ENCODE peak calls at places on chromosome 15, in five cellular contexts. E is A172, B is frontal cortex, M is anterior cingulate cortex, X is breast epithelium. W is an unnamed sample.

GRCh38 chr15:22949074-22949547 is 31.1 kb downstream of the CYFIP1 start:
- DNase-seq in B (no peak), M (no peak), X (peak; percentile 71), E (peak; percentile 73), W (no peak)

GRCh38 chr15:73922186-73923151 is 3.8 kb upstream of the LOXL1 start:
- DNase-seq in X (no peak), E (peak; percentile 74), B (no peak), M (no peak), W (no peak)

GRCh38 chr15:71199384-71200351 is 84.4 kb downstream of the THSD4 start:
- DNase-seq in B (no peak), E (no peak), X (no peak), M (no peak), W (no peak)

GRCh38 chr15:68440136-68440535 is 8.2 kb upstream of the ITGA11 start:
- DNase-seq in X (no peak), M (no peak), E (no peak), B (no peak), W (no peak)

GRCh38 chr15:83504365-83504764 is 57.2 kb downstream of the SH3GL3 start:
- DNase-seq in E (no peak), X (no peak), B (no peak), M (no peak), W (no peak)

GRCh38 chr15:42674472-42674871 is 62.5 kb downstream of the CDAN1 start:
- DNase-seq in M (no peak), B (no peak), E (no peak), X (no peak), W (no peak)

GRCh38 chr15:55652363-55652762 is 64.2 kb upstream of the PYGO1 start:
- DNase-seq in M (no peak), B (no peak), E (no peak), X (no peak), W (no peak)

GRCh38 chr15:66611257-66612053 is 45.7 kb upstream of the LCTL start:
- DNase-seq in E (no peak), M (no peak), X (peak; percentile 53), B (no peak), W (no peak)

GRCh38 chr15:69163124-69163669 is 2.8 kb downstream of the GLCE start:
- DNase-seq in E (no peak), X (no peak), M (no peak), B (no peak), W (no peak)

GRCh38 chr15:90086868-90087268 is 15.4 kb downstream of the IDH2 start:
- DNase-seq in M (no peak), B (no peak), E (peak; percentile 29), X (no peak), W (no peak)

GRCh38 chr15:43941071-43941470 is 114.3 kb downstream of the WDR76 start:
- DNase-seq in X (no peak), M (no peak), E (no peak), B (no peak), W (no peak)

GRCh38 chr15:99361541-99362185 is 110.4 kb downstream of the LRRC28 start:
- DNase-seq in E (no peak), M (no peak), X (no peak), B (no peak), W (no peak)

GRCh38 chr15:79157631-79158592 is 67.3 kb upstream of the RASGRF1 start:
- DNase-seq in E (no peak), X (no peak), B (no peak), M (no peak), W (no peak)

GRCh38 chr15:68421798-68422402 is 10.1 kb downstream of the ITGA11 start:
- DNase-seq in M (no peak), E (peak; percentile 7), X (peak; percentile 53), B (no peak), W (no peak)

GRCh38 chr15:76038512-76038911 is 21.3 kb upstream of the TMEM266 start:
- DNase-seq in X (no peak), B (no peak), M (no peak), E (no peak), W (no peak)

W was measured in NCI-H1930.